ENCODE peak calls at places on chromosomes 1 and 21, in seven cellular contexts. T is NCI-H1092; B is naive thymus-derived CD8-positive, alpha-beta T cell; H is activated CD8-positive, alpha-beta T cell treated with anti-CD3 and anti-CD28 coated beads for 36 hours; J is left ventricle myocardium superior; Y is vagina; G is glomerular endothelial cell. W is an unnamed sample.
A peak's percentile ranks its signal among the peaks of the same experiment; 100 is the strongest.

GRCh38 chr1:16210581-16210980 is 1.9 kb downstream of the ARHGEF19 start:
- DNase-seq in H (no peak), T (no peak), Y (no peak), G (no peak), J (no peak), B (no peak), W (no peak)

GRCh38 chr21:33019885-33020557 is 5.7 kb upstream of the OLIG2 start:
- DNase-seq in T (no peak), B (no peak), H (peak; percentile 37), J (no peak), Y (no peak), G (no peak), W (no peak)

GRCh38 chr21:34875830-34876229 is 173.3 kb downstream of the RUNX1 start:
- DNase-seq in Y (no peak), G (no peak), J (no peak), T (no peak), B (no peak), H (no peak), W (no peak)

GRCh38 chr1:182974792-182975191 is 21.8 kb upstream of the SHCBP1L start:
- DNase-seq in B (no peak), J (no peak), G (no peak), T (no peak), H (no peak), Y (no peak), W (no peak)

GRCh38 chr1:54774820-54775498 is 10.6 kb upstream of the PARS2 start:
- DNase-seq in B (no peak), T (no peak), J (no peak), G (no peak), Y (no peak), H (peak; percentile 37), W (no peak)

GRCh38 chr1:55580845-55581332 is 365.7 kb upstream of the USP24 start:
- DNase-seq in H (no peak), Y (no peak), T (no peak), J (no peak), G (no peak), B (no peak), W (no peak)

GRCh38 chr1:55156093-55156492 is 59.1 kb downstream of the USP24 start:
- DNase-seq in T (no peak), B (no peak), J (no peak), Y (no peak), H (no peak), G (no peak), W (no peak)

GRCh38 chr1:13543927-13544556 is 30.2 kb upstream of the LRRC38 start:
- DNase-seq in H (no peak), J (peak; percentile 76), T (no peak), G (no peak), Y (no peak), B (no peak), W (no peak)

GRCh38 chr1:214102907-214103306 is 115.1 kb downstream of the PROX1 start:
- DNase-seq in Y (no peak), J (no peak), T (no peak), H (no peak), G (peak; percentile 63), B (no peak), W (no peak)

GRCh38 chr1:34896612-34897011 is 32.8 kb downstream of the DLGAP3 start:
- DNase-seq in Y (no peak), H (no peak), T (no peak), B (no peak), G (no peak), J (no peak), W (no peak)

GRCh38 chr1:208047476-208047934 is 136.6 kb upstream of the CD34 start:
- DNase-seq in T (no peak), G (no peak), B (no peak), J (peak; percentile 89), Y (peak; percentile 97), H (no peak), W (no peak)

GRCh38 chr1:225655509-225656258 is 2.8 kb upstream of the ENAH start:
- DNase-seq in J (peak; percentile 50), Y (no peak), T (peak; percentile 26), H (peak; percentile 36), B (no peak), G (peak; percentile 84), W (no peak)

GRCh38 chr1:234776875-234777849 is 167.2 kb upstream of the IRF2BP2 start:
- DNase-seq in T (no peak), B (no peak), Y (no peak), J (no peak), H (no peak), G (no peak), W (no peak)

W was measured in CD4-positive, alpha-beta memory T cell.